ENCODE peak calls at places on chromosomes 16 and 17, in seven cellular contexts. R, B, N, J, X, W and G are unnamed samples.

GRCh38 chr17:21375757-21376584 is at the start of gene KCNJ12:
- DNase-seq in B (peak), J (no peak), R (no peak), W (peak), X (peak), N (no peak), G (no peak)

GRCh38 chr17:34613064-34614019 is 34.0 kb downstream of the TMEM132E start:
- DNase-seq in W (no peak), N (no peak), J (no peak), B (peak), R (no peak), X (peak), G (no peak)

GRCh38 chr17:1294157-1294717 is 14.8 kb downstream of the TRARG1 start:
- DNase-seq in R (peak), N (peak), J (peak), X (no peak), B (no peak), W (no peak), G (no peak)

GRCh38 chr17:46940692-46941404 is 17.9 kb downstream of the GOSR2 start:
- DNase-seq in N (peak), R (peak), B (peak), X (peak), J (peak), W (peak), G (peak)

GRCh38 chr16:588639-588888 is 1.3 kb upstream of the RAB40C start:
- DNase-seq in B (peak), J (peak), R (peak), W (no peak), N (peak), X (peak), G (no peak)

GRCh38 chr16:53503270-53503911 is 382 bp upstream of the AKTIP start:
- DNase-seq in X (peak), J (peak), R (peak), N (peak), W (peak), B (peak), G (peak)

GRCh38 chr17:63785556-63785955 is 11.6 kb downstream of the DDX42 start:
- DNase-seq in R (no peak), W (no peak), X (no peak), N (no peak), J (no peak), B (peak), G (no peak)

GRCh38 chr16:89122322-89122831 is 28.7 kb downstream of the ACSF3 start:
- DNase-seq in J (peak), N (no peak), R (peak), W (no peak), X (peak), B (peak), G (no peak)

GRCh38 chr16:73126453-73126853 is 78.5 kb upstream of the ZFHX3 start:
- DNase-seq in J (no peak), B (peak), R (no peak), N (no peak), W (peak), X (no peak), G (no peak)

GRCh38 chr17:67779098-67779672 is 46.1 kb upstream of the BPTF start:
- DNase-seq in W (peak), X (peak), J (peak), B (peak), N (no peak), R (no peak), G (peak)

GRCh38 chr17:34598161-34598776 is 18.9 kb downstream of the TMEM132E start:
- DNase-seq in J (no peak), X (no peak), B (no peak), W (no peak), N (no peak), R (no peak), G (no peak)

GRCh38 chr16:88295526-88296436 is 87.0 kb upstream of the ZNF469 start:
- DNase-seq in N (no peak), B (no peak), R (no peak), W (no peak), J (no peak), X (no peak), G (no peak)

GRCh38 chr16:85395913-85396878 is 216.9 kb upstream of the GSE1 start:
- DNase-seq in X (no peak), W (no peak), R (no peak), J (peak), B (peak), N (no peak), G (peak)

GRCh38 chr17:4090898-4091297 is 51.9 kb downstream of the ZZEF1 start:
- DNase-seq in R (no peak), W (no peak), X (no peak), J (no peak), B (no peak), N (no peak), G (peak)

GRCh38 chr16:7313170-7313569 is 19.5 kb upstream of the RBFOX1 start:
- DNase-seq in N (no peak), J (no peak), B (no peak), X (peak), W (no peak), R (no peak), G (no peak)

GRCh38 chr16:87409153-87409552 is 17.0 kb downstream of the MAP1LC3B start:
- DNase-seq in X (no peak), W (no peak), N (no peak), R (no peak), B (no peak), J (no peak), G (no peak)

GRCh38 chr17:38705523-38705802 is 390 bp downstream of the MLLT6 start:
- DNase-seq in W (peak), R (no peak), J (no peak), N (no peak), B (no peak), X (no peak), G (no peak)

GRCh38 chr17:1110844-1111598 is 68.8 kb downstream of the ABR start:
- DNase-seq in R (no peak), X (no peak), J (no peak), B (peak), N (no peak), W (peak), G (peak)

GRCh38 chr17:16975266-16975651 is 3.3 kb upstream of the TNFRSF13B start:
- DNase-seq in W (no peak), X (peak), R (no peak), B (no peak), N (no peak), J (no peak), G (no peak)

GRCh38 chr17:74192950-74193781 is 10.3 kb upstream of the RPL38 start:
- DNase-seq in W (no peak), X (peak), J (no peak), N (no peak), B (peak), R (no peak), G (no peak)

GRCh38 chr16:9159839-9160550 is 68.6 kb downstream of the HAPSTR1 start:
- DNase-seq in R (no peak), X (peak), J (no peak), W (peak), B (peak), N (peak), G (peak)

GRCh38 chr16:50651835-50652438 is 29.2 kb downstream of the SNX20 start:
- DNase-seq in B (no peak), W (no peak), J (no peak), N (no peak), X (no peak), R (no peak), G (no peak)

GRCh38 chr17:61647044-61647443 is 56.0 kb upstream of the NACA2 start:
- DNase-seq in R (no peak), N (no peak), J (no peak), B (no peak), W (peak), X (no peak), G (no peak)

GRCh38 chr17:76458580-76459490 is 5.9 kb upstream of the UBE2O start:
- DNase-seq in J (no peak), B (peak), N (no peak), W (peak), R (no peak), X (peak), G (peak)

GRCh38 chr17:45073414-45074070 is 12.4 kb downstream of the NMT1 start:
- DNase-seq in X (no peak), B (peak), N (no peak), W (no peak), J (no peak), R (no peak), G (no peak)